ENCODE peak calls at places on chromosomes 6 and 20, in eight cellular contexts. T, Z, S, J, A, H, C and I are unnamed samples.

GRCh38 chr6:119361209-119361608 is 11.6 kb upstream of the MAN1A1 start:
- DNase-seq in C (no peak), A (no peak), T (no peak), S (no peak), J (no peak), Z (no peak), H (no peak), I (no peak)

GRCh38 chr6:159874475-159874874 is 16.3 kb upstream of the MAS1 start:
- DNase-seq in J (no peak), A (no peak), C (peak; percentile 89), S (no peak), Z (no peak), T (no peak), H (no peak), I (no peak)

GRCh38 chr6:99151634-99152344 is 197.7 kb downstream of the FAXC start:
- DNase-seq in A (peak; percentile 67), S (no peak), T (no peak), C (no peak), Z (peak; percentile 14), J (peak; percentile 29), H (peak; percentile 73), I (peak; percentile 73)

GRCh38 chr20:8829232-8829631 is 239.7 kb upstream of the PLCB4 start:
- DNase-seq in T (no peak), S (no peak), Z (no peak), H (no peak), A (no peak), J (no peak), C (no peak), I (no peak)

GRCh38 chr6:148313483-148313882 is 29.2 kb upstream of the SASH1 start:
- DNase-seq in H (no peak), T (no peak), A (no peak), Z (no peak), J (no peak), C (no peak), S (no peak), I (no peak)

GRCh38 chr6:3209114-3210023 is 18.1 kb downstream of the TUBB2B start:
- DNase-seq in A (no peak), J (no peak), Z (peak; percentile 68), C (peak; percentile 54), S (no peak), H (peak; percentile 62), T (no peak), I (no peak)

GRCh38 chr20:50540620-50541605 is 30.7 kb downstream of the PTPN1 start:
- DNase-seq in A (no peak), S (no peak), H (no peak), Z (peak; percentile 94), T (no peak), C (no peak), J (peak; percentile 94), I (no peak)

GRCh38 chr6:68128211-68128610 is 506.9 kb upstream of the ADGRB3 start:
- DNase-seq in T (no peak), C (no peak), A (no peak), H (no peak), J (no peak), S (no peak), Z (no peak), I (no peak)

GRCh38 chr6:126307859-126308258 is 32.1 kb upstream of the CENPW start:
- DNase-seq in S (no peak), H (no peak), J (peak; percentile 32), A (no peak), C (no peak), T (no peak), Z (no peak), I (no peak)

DNA sequence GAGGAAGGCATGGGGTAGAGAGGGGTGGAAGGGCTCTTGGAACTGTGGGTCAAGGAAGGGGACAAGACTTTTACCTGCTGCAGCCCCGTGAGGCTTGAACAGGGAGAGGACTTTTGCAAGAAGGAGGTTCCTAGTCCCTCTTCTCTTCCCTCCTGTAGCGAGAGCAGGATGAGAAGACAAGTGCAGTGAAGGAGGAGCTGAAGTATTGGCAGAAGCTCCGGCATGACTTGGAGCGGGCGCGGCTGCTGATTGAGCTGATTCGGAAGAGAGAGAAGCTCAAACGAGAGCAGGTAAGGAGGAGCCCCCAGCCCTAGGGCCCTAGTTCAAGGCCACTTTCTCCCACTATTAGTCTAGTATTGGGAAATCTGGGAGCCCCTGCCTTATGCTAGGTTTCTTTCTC is 10.6 kb downstream of the BRPF3 start:
- DNase-seq in S (no peak), H (no peak), J (no peak), A (no peak), C (no peak), T (no peak), Z (no peak), I (no peak)
- TF ChIP-seq CTCF in S (no peak), H (no peak), J (no peak), A (no peak), C (no peak), T (no peak), Z (no peak), I (no peak)

DNA sequence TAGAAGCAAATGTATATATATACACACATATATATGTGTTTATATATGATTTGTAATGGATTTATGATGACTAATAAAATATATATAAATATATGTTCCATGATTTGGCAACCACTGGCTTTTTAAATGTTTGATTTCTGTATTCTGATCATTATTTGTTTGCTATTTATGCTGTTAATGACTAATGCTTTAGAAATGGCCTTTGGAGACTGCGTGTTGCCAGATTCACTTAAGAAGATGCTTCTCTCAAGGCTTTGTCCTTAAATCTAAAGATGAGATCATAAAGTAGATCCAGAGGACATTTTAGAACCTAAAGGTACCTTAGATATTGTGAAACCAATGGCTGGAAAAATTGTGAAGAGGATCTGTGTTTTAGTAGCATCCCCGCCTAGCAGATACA is 116.0 kb upstream of the SUPT3H start:
- DNase-seq in C (no peak), S (no peak), Z (no peak), J (no peak), A (no peak), T (no peak), H (no peak), I (no peak)
- TF ChIP-seq CTCF in C (no peak), S (no peak), Z (no peak), J (no peak), A (no peak), T (no peak), H (no peak), I (no peak)

GRCh38 chr20:32019156-32019510 is 8.9 kb downstream of the CCM2L start:
- DNase-seq in H (peak; percentile 82), Z (no peak), T (no peak), S (no peak), J (no peak), A (no peak), C (no peak), I (peak; percentile 69)

GRCh38 chr20:32019563-32020463 is 9.6 kb downstream of the CCM2L start:
- DNase-seq in J (no peak), A (no peak), H (no peak), C (no peak), S (no peak), T (no peak), Z (no peak), I (no peak)

GRCh38 chr20:32021091-32021490 is 10.9 kb downstream of the CCM2L start:
- DNase-seq in H (no peak), C (no peak), J (no peak), Z (no peak), S (no peak), A (no peak), T (no peak), I (no peak)

GRCh38 chr20:32018269-32019155 is 8.3 kb downstream of the CCM2L start:
- DNase-seq in Z (no peak), T (peak; percentile 12), H (peak; percentile 92), S (peak; percentile 90), J (peak; percentile 66), C (no peak), A (peak; percentile 86), I (peak; percentile 94)

DNA sequence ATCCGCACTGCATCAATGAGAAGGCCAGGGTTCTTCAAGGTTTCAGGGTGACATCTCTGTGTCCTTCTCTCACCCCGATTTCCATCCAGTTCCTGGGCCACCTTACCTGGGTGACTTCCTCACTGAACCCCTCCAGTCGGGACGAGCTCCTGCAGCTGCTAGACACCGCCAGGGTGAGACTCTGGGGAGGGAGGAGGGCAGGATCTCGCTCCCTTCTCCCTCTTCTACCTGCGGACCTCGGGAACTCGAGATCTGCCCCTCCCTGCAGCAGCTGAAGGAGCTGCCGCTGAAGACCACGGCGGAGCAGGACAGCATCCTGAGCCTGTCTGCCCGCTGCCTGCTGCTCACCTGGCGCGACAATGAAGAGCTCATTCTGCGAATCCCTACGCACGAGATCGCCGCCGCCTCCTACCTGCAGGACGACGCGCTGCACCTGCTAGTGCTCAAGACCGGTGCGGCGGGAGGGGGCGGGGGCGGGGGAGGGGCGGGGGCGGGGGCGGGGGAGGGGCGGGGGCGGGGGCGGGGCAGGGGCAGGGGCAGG is 7.5 kb downstream of the CCM2L start:
- DNase-seq in Z (no peak), A (peak; percentile 78), J (no peak), T (peak; percentile 41), C (no peak), S (no peak), H (peak; percentile 93), I (peak; percentile 65)
- TF ChIP-seq CTCF in Z (peak; percentile 30), A (peak; percentile 29), J (no peak), T (peak; percentile 53), C (no peak), S (peak; percentile 19), H (peak; percentile 53), I (no peak)

GRCh38 chr6:56841751-56842150 is 113.2 kb upstream of the BEND6 start:
- DNase-seq in H (no peak), C (no peak), T (no peak), S (no peak), A (no peak), Z (no peak), J (no peak), I (no peak)

GRCh38 chr6:56841372-56841749 is 113.5 kb upstream of the BEND6 start:
- DNase-seq in T (no peak), C (no peak), J (no peak), S (no peak), Z (no peak), A (no peak), H (no peak), I (no peak)

GRCh38 chr6:56845027-56845426 is 109.9 kb upstream of the BEND6 start:
- DNase-seq in T (no peak), Z (no peak), S (no peak), A (no peak), H (no peak), C (no peak), J (no peak), I (no peak)

GRCh38 chr6:56842602-56843475 is 112.1 kb upstream of the BEND6 start:
- DNase-seq in C (no peak), Z (no peak), J (peak; percentile 53), A (peak; percentile 77), S (peak; percentile 38), T (no peak), H (no peak), I (peak; percentile 79)

DNA sequence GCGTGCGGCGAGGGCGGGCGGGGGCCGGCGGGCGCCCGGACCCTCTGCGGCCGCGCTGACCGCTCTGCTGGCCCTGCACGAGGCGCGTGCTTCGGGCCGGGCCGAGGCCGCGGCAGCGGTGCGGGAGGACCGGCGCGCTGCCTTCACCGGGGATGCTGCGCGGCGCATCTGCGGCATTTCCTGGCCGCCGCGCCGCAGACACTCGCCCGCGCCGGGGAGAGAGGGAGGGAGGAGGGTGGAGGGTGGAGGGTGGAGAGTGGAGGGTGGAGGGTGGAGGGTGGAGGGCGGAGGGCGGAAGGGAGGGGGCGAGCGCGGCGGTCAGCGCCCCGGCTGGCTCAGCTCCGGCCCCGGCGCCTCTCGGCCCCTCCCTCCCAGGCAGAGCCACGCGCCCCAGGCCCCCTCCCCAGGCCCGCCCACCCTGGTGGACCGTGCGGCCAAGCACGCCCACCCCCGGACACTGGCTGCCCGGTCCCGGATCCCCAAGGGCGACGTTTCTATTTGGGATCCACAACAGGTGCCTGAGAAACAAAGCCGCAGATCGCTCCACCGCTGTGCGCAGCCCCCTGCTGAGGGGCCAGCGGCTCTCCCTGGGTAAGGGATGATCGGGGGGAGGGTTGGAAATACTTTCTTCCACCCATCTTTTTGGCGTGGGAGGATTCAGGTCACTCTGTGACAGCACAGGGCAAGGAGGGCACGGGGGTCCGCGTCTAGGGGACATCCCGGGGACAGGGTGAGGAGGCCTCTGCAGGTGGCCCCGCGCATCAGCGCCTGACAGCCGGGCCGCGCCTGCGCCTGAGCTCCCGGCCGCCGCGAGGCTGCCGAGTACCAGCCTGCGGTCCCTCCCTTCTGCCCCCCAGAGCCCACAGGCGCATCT is 111.2 kb upstream of the BEND6 start:
- DNase-seq in Z (no peak), C (peak; percentile 83), J (peak; percentile 88), T (peak; percentile 40), S (peak; percentile 88), A (peak; percentile 84), H (peak; percentile 94), I (peak; percentile 78)
- TF ChIP-seq CTCF in Z (no peak), C (peak; percentile 53), J (peak; percentile 55), T (peak; percentile 24), S (peak; percentile 34), A (no peak), H (peak; percentile 66), I (peak; percentile 51)